ENCODE peak calls at places on chromosome 21, in ten cellular contexts. One of them, this sample, is unnamed.

GRCh38 chr21:31505975-31506374 is 153.5 kb upstream of the SOD1 start:
- DNase-seq in Panc1: no peak
- DNase-seq in activated CD4-positive, alpha-beta T cell treated with anti-CD3 and anti-CD28 coated beads for 48 hours: no peak
- DNase-seq in K562: no peak
- DNase-seq in HCT116: no peak
- DNase-seq in pons: no peak
- DNase-seq in tibial nerve: no peak
- DNase-seq in T follicular helper cell: no peak
- DNase-seq in GM12892: no peak
- DNase-seq in B cell: no peak
- DNase-seq in this sample: no peak

GRCh38 chr21:19864456-19864855 is 1133.8 kb upstream of the NCAM2 start:
- DNase-seq in K562: no peak
- DNase-seq in HCT116: no peak
- DNase-seq in Panc1: no peak
- DNase-seq in tibial nerve: no peak
- DNase-seq in B cell: no peak
- DNase-seq in activated CD4-positive, alpha-beta T cell treated with anti-CD3 and anti-CD28 coated beads for 48 hours: no peak
- DNase-seq in T follicular helper cell: no peak
- DNase-seq in pons: no peak
- DNase-seq in GM12892: no peak
- DNase-seq in this sample: no peak

GRCh38 chr21:17925900-17926299 is 106.7 kb upstream of the C21orf91 start:
- DNase-seq in K562: no peak
- DNase-seq in HCT116: no peak
- DNase-seq in pons: peak
- DNase-seq in activated CD4-positive, alpha-beta T cell treated with anti-CD3 and anti-CD28 coated beads for 48 hours: no peak
- DNase-seq in Panc1: no peak
- DNase-seq in T follicular helper cell: no peak
- DNase-seq in tibial nerve: no peak
- DNase-seq in GM12892: no peak
- DNase-seq in B cell: no peak
- DNase-seq in this sample: no peak

GRCh38 chr21:15826147-15826780 is 96.5 kb downstream of the USP25 start:
- DNase-seq in HCT116: peak
- DNase-seq in pons: peak
- DNase-seq in tibial nerve: no peak
- DNase-seq in GM12892: no peak
- DNase-seq in Panc1: no peak
- DNase-seq in T follicular helper cell: peak
- DNase-seq in K562: peak
- DNase-seq in activated CD4-positive, alpha-beta T cell treated with anti-CD3 and anti-CD28 coated beads for 48 hours: peak
- DNase-seq in B cell: peak
- DNase-seq in this sample: no peak

GRCh38 chr21:42447182-42447581 is 43.5 kb downstream of the UBASH3A start:
- DNase-seq in HCT116: no peak
- DNase-seq in activated CD4-positive, alpha-beta T cell treated with anti-CD3 and anti-CD28 coated beads for 48 hours: no peak
- DNase-seq in Panc1: no peak
- DNase-seq in tibial nerve: no peak
- DNase-seq in pons: no peak
- DNase-seq in T follicular helper cell: no peak
- DNase-seq in K562: no peak
- DNase-seq in B cell: no peak
- DNase-seq in GM12892: no peak
- DNase-seq in this sample: no peak

GRCh38 chr21:45029968-45030636 is 44.3 kb upstream of the ADARB1 start:
- DNase-seq in activated CD4-positive, alpha-beta T cell treated with anti-CD3 and anti-CD28 coated beads for 48 hours: no peak
- DNase-seq in GM12892: no peak
- DNase-seq in B cell: no peak
- DNase-seq in pons: no peak
- DNase-seq in Panc1: no peak
- DNase-seq in T follicular helper cell: no peak
- DNase-seq in tibial nerve: peak
- DNase-seq in K562: no peak
- DNase-seq in HCT116: no peak
- DNase-seq in this sample: no peak

GRCh38 chr21:39867198-39867650 is at the start of gene PCP4:
- DNase-seq in K562: peak
- DNase-seq in GM12892: no peak
- DNase-seq in B cell: no peak
- DNase-seq in T follicular helper cell: no peak
- DNase-seq in pons: peak
- DNase-seq in tibial nerve: peak
- DNase-seq in HCT116: peak
- DNase-seq in Panc1: no peak
- DNase-seq in activated CD4-positive, alpha-beta T cell treated with anti-CD3 and anti-CD28 coated beads for 48 hours: peak
- DNase-seq in this sample: no peak

GRCh38 chr21:24045775-24046215 is 1561.5 kb downstream of the MRPL39 start:
- DNase-seq in Panc1: peak
- DNase-seq in B cell: no peak
- DNase-seq in T follicular helper cell: no peak
- DNase-seq in K562: peak
- DNase-seq in HCT116: no peak
- DNase-seq in pons: peak
- DNase-seq in activated CD4-positive, alpha-beta T cell treated with anti-CD3 and anti-CD28 coated beads for 48 hours: peak
- DNase-seq in GM12892: no peak
- DNase-seq in tibial nerve: peak
- DNase-seq in this sample: no peak

GRCh38 chr21:44753357-44753756 is 42.0 kb upstream of the TSPEAR start:
- DNase-seq in HCT116: no peak
- DNase-seq in pons: no peak
- DNase-seq in tibial nerve: no peak
- DNase-seq in GM12892: no peak
- DNase-seq in activated CD4-positive, alpha-beta T cell treated with anti-CD3 and anti-CD28 coated beads for 48 hours: no peak
- DNase-seq in B cell: no peak
- DNase-seq in Panc1: no peak
- DNase-seq in T follicular helper cell: no peak
- DNase-seq in K562: no peak
- DNase-seq in this sample: no peak

GRCh38 chr21:46253610-46254124 is 25.1 kb upstream of the LSS start:
- DNase-seq in GM12892: no peak
- DNase-seq in K562: peak
- DNase-seq in HCT116: no peak
- DNase-seq in pons: no peak
- DNase-seq in B cell: no peak
- DNase-seq in Panc1: no peak
- DNase-seq in activated CD4-positive, alpha-beta T cell treated with anti-CD3 and anti-CD28 coated beads for 48 hours: peak
- DNase-seq in tibial nerve: no peak
- DNase-seq in T follicular helper cell: peak
- DNase-seq in this sample: peak

GRCh38 chr21:22813201-22813600 is 1815.0 kb downstream of the NCAM2 start:
- DNase-seq in pons: no peak
- DNase-seq in HCT116: no peak
- DNase-seq in K562: no peak
- DNase-seq in B cell: no peak
- DNase-seq in tibial nerve: no peak
- DNase-seq in T follicular helper cell: no peak
- DNase-seq in GM12892: no peak
- DNase-seq in activated CD4-positive, alpha-beta T cell treated with anti-CD3 and anti-CD28 coated beads for 48 hours: no peak
- DNase-seq in Panc1: no peak
- DNase-seq in this sample: no peak

GRCh38 chr21:41045534-41046268 is 122.3 kb upstream of the BACE2 start:
- DNase-seq in pons: no peak
- DNase-seq in B cell: no peak
- DNase-seq in tibial nerve: no peak
- DNase-seq in HCT116: no peak
- DNase-seq in Panc1: no peak
- DNase-seq in activated CD4-positive, alpha-beta T cell treated with anti-CD3 and anti-CD28 coated beads for 48 hours: peak
- DNase-seq in GM12892: no peak
- DNase-seq in K562: no peak
- DNase-seq in T follicular helper cell: no peak
- DNase-seq in this sample: no peak

GRCh38 chr21:41548781-41549180 is 40.8 kb upstream of the TMPRSS2 start:
- DNase-seq in B cell: no peak
- DNase-seq in T follicular helper cell: no peak
- DNase-seq in HCT116: no peak
- DNase-seq in GM12892: no peak
- DNase-seq in activated CD4-positive, alpha-beta T cell treated with anti-CD3 and anti-CD28 coated beads for 48 hours: no peak
- DNase-seq in tibial nerve: no peak
- DNase-seq in pons: no peak
- DNase-seq in K562: no peak
- DNase-seq in Panc1: no peak
- DNase-seq in this sample: no peak

GRCh38 chr21:44729336-44730027 is 18.1 kb upstream of the TSPEAR start:
- DNase-seq in HCT116: no peak
- DNase-seq in activated CD4-positive, alpha-beta T cell treated with anti-CD3 and anti-CD28 coated beads for 48 hours: no peak
- DNase-seq in B cell: no peak
- DNase-seq in T follicular helper cell: no peak
- DNase-seq in tibial nerve: no peak
- DNase-seq in pons: no peak
- DNase-seq in Panc1: no peak
- DNase-seq in GM12892: no peak
- DNase-seq in K562: no peak
- DNase-seq in this sample: no peak

GRCh38 chr21:35284199-35284598 is 235.1 kb upstream of the RUNX1 start:
- DNase-seq in T follicular helper cell: no peak
- DNase-seq in Panc1: no peak
- DNase-seq in tibial nerve: peak
- DNase-seq in B cell: no peak
- DNase-seq in K562: no peak
- DNase-seq in activated CD4-positive, alpha-beta T cell treated with anti-CD3 and anti-CD28 coated beads for 48 hours: no peak
- DNase-seq in pons: no peak
- DNase-seq in GM12892: no peak
- DNase-seq in HCT116: no peak
- DNase-seq in this sample: no peak

GRCh38 chr21:39776589-39776988 is 31.6 kb downstream of the IGSF5 start:
- DNase-seq in K562: no peak
- DNase-seq in tibial nerve: no peak
- DNase-seq in T follicular helper cell: no peak
- DNase-seq in HCT116: no peak
- DNase-seq in B cell: no peak
- DNase-seq in GM12892: no peak
- DNase-seq in activated CD4-positive, alpha-beta T cell treated with anti-CD3 and anti-CD28 coated beads for 48 hours: no peak
- DNase-seq in Panc1: no peak
- DNase-seq in pons: no peak
- DNase-seq in this sample: no peak

GRCh38 chr21:46111857-46112730 is 14.2 kb downstream of the COL6A2 start:
- DNase-seq in K562: peak
- DNase-seq in GM12892: peak
- DNase-seq in pons: no peak
- DNase-seq in T follicular helper cell: no peak
- DNase-seq in HCT116: no peak
- DNase-seq in activated CD4-positive, alpha-beta T cell treated with anti-CD3 and anti-CD28 coated beads for 48 hours: no peak
- DNase-seq in Panc1: no peak
- DNase-seq in tibial nerve: peak
- DNase-seq in B cell: no peak
- DNase-seq in this sample: no peak

GRCh38 chr21:41009398-41010177 is 158.4 kb upstream of the BACE2 start:
- DNase-seq in tibial nerve: no peak
- DNase-seq in pons: no peak
- DNase-seq in HCT116: no peak
- DNase-seq in K562: no peak
- DNase-seq in B cell: no peak
- DNase-seq in Panc1: no peak
- DNase-seq in GM12892: no peak
- DNase-seq in T follicular helper cell: no peak
- DNase-seq in activated CD4-positive, alpha-beta T cell treated with anti-CD3 and anti-CD28 coated beads for 48 hours: no peak
- DNase-seq in this sample: no peak

GRCh38 chr21:35559881-35560280 is 500.4 kb downstream of the SETD4 start:
- DNase-seq in activated CD4-positive, alpha-beta T cell treated with anti-CD3 and anti-CD28 coated beads for 48 hours: no peak
- DNase-seq in tibial nerve: no peak
- DNase-seq in T follicular helper cell: no peak
- DNase-seq in Panc1: no peak
- DNase-seq in pons: no peak
- DNase-seq in K562: no peak
- DNase-seq in B cell: no peak
- DNase-seq in HCT116: no peak
- DNase-seq in GM12892: no peak
- DNase-seq in this sample: no peak

GRCh38 chr21:45590726-45591618 is 48.7 kb upstream of the SLC19A1 start:
- DNase-seq in activated CD4-positive, alpha-beta T cell treated with anti-CD3 and anti-CD28 coated beads for 48 hours: peak
- DNase-seq in B cell: peak
- DNase-seq in GM12892: peak
- DNase-seq in Panc1: no peak
- DNase-seq in tibial nerve: no peak
- DNase-seq in T follicular helper cell: peak
- DNase-seq in HCT116: no peak
- DNase-seq in K562: no peak
- DNase-seq in pons: no peak
- DNase-seq in this sample: peak

GRCh38 chr21:35252831-35253230 is 203.7 kb upstream of the RUNX1 start:
- DNase-seq in B cell: no peak
- DNase-seq in T follicular helper cell: no peak
- DNase-seq in pons: no peak
- DNase-seq in HCT116: no peak
- DNase-seq in tibial nerve: no peak
- DNase-seq in GM12892: no peak
- DNase-seq in Panc1: no peak
- DNase-seq in K562: no peak
- DNase-seq in activated CD4-positive, alpha-beta T cell treated with anti-CD3 and anti-CD28 coated beads for 48 hours: peak
- DNase-seq in this sample: peak